ENCODE peak calls at places on chromosomes 4 and X, in ten cellular contexts. L is cardiac muscle cell, Z is sigmoid colon, X is tibial nerve, I is hepatocyte, Q is fibroblast of lung, E is endothelial cell of umbilical vein, M is A549, Y is lung, S is GM23338. O is an unnamed sample.

GRCh38 chr4:32400870-32401269 is 1680.7 kb downstream of the PCDH7 start:
- DNase-seq in Q (no peak), S (no peak), L (no peak), M (no peak), E (no peak), Y (no peak), I (no peak), Z (no peak), X (no peak), O (no peak)

GRCh38 chr4:18733956-18734872 is 712.7 kb upstream of the LCORL start:
- DNase-seq in I (no peak), Y (no peak), Z (no peak), E (no peak), S (no peak), X (no peak), M (no peak), Q (peak), L (peak), O (no peak)

GRCh38 chr4:95124906-95125504 is 367.2 kb downstream of the BMPR1B start:
- DNase-seq in Z (no peak), L (peak), M (peak), Y (no peak), E (peak), X (no peak), S (peak), Q (peak), I (peak), O (no peak)

GRCh38 chr4:150579591-150580234 is 2.2 kb upstream of the MAB21L2 start:
- DNase-seq in M (no peak), Y (no peak), Q (peak), I (peak), S (peak), Z (peak), L (peak), E (no peak), X (no peak), O (no peak)

GRCh38 chr4:117134386-117134785 is 49.0 kb upstream of the TRAM1L1 start:
- DNase-seq in Q (peak), S (peak), Z (no peak), E (peak), M (peak), L (peak), X (no peak), Y (no peak), I (peak), O (no peak)

GRCh38 chr4:161256716-161257115 is 907.1 kb downstream of the FSTL5 start:
- DNase-seq in L (no peak), S (peak), I (peak), X (no peak), Y (no peak), E (peak), Q (no peak), M (peak), Z (no peak), O (no peak)

GRCh38 chr4:15234585-15235126 is 193.2 kb upstream of the C1QTNF7 start:
- DNase-seq in M (no peak), I (peak), Z (no peak), X (no peak), L (no peak), S (no peak), Y (no peak), E (no peak), Q (peak), O (no peak)

GRCh38 chr4:113645771-113646455 is 115.6 kb downstream of the CAMK2D start:
- DNase-seq in Y (peak), X (no peak), E (peak), Q (peak), M (peak), I (peak), L (no peak), S (peak), Z (no peak), O (no peak)

GRCh38 chrX:30302957-30303356 is 6.2 kb downstream of the NR0B1 start:
- DNase-seq in Q (peak), Y (no peak), E (no peak), M (peak), I (no peak), S (no peak), Z (no peak), X (no peak), L (no peak), O (no peak)

GRCh38 chr4:86493460-86493859 is 100.7 kb upstream of the PTPN13 start:
- DNase-seq in M (no peak), I (no peak), L (no peak), X (no peak), S (peak), Z (no peak), Q (peak), E (no peak), Y (no peak), O (no peak)

GRCh38 chrX:119145241-119145653 is 17.6 kb upstream of the KIAA1210 start:
- DNase-seq in Q (peak), Y (no peak), E (no peak), M (peak), S (peak), I (peak), L (peak), Z (no peak), X (no peak), O (no peak)

GRCh38 chr4:30295652-30296051 is 424.5 kb upstream of the PCDH7 start:
- DNase-seq in S (peak), X (no peak), M (no peak), L (no peak), Y (no peak), Z (no peak), I (no peak), E (no peak), Q (no peak), O (no peak)

GRCh38 chr4:56082809-56083208 is 134.1 kb downstream of the CEP135 start:
- DNase-seq in E (no peak), Z (no peak), L (no peak), M (no peak), Y (no peak), X (no peak), S (no peak), Q (no peak), I (no peak), O (no peak)

GRCh38 chr4:8391972-8392371 is 48.6 kb downstream of the ACOX3 start:
- DNase-seq in I (no peak), S (no peak), X (no peak), Y (peak), E (peak), L (no peak), Z (peak), M (no peak), Q (peak), O (no peak)

GRCh38 chrX:70089575-70090297 is 27.5 kb downstream of the OTUD6A start:
- DNase-seq in Z (no peak), I (no peak), Y (no peak), S (no peak), E (peak), M (no peak), L (no peak), Q (peak), X (no peak), O (no peak)

GRCh38 chr4:1604181-1604705 is 79.9 kb downstream of the FAM53A start:
- DNase-seq in L (no peak), M (no peak), S (no peak), Z (peak), Y (no peak), E (no peak), I (no peak), X (no peak), Q (no peak), O (no peak)

GRCh38 chr4:155667538-155668511 is 1.2 kb downstream of the GUCY1A1 start:
- DNase-seq in I (peak), L (peak), S (peak), Q (peak), M (peak), X (no peak), Y (peak), E (peak), Z (peak), O (peak)

GRCh38 chrX:47587091-47587891 is 5.1 kb downstream of the TIMP1 start:
- DNase-seq in Z (no peak), Q (no peak), M (no peak), S (no peak), I (no peak), E (no peak), X (no peak), L (no peak), Y (no peak), O (peak)

GRCh38 chr4:128255906-128256305 is 31.7 kb downstream of the PGRMC2 start:
- DNase-seq in X (no peak), Y (no peak), M (no peak), Q (no peak), L (no peak), E (no peak), Z (no peak), S (no peak), I (no peak), O (no peak)

GRCh38 chr4:76178296-76178695 is 30.1 kb upstream of the NUP54 start:
- DNase-seq in Y (no peak), X (no peak), E (no peak), M (no peak), S (no peak), L (no peak), Z (no peak), Q (no peak), I (no peak), O (no peak)

GRCh38 chr4:174394915-174395314 is 111.2 kb downstream of the CEP44 start:
- DNase-seq in X (no peak), S (no peak), Z (no peak), I (no peak), L (no peak), Y (no peak), M (peak), Q (peak), E (no peak), O (no peak)

GRCh38 chr4:146381263-146381872 is 140.4 kb downstream of the SLC10A7 start:
- DNase-seq in M (no peak), I (no peak), S (peak), Z (no peak), Y (no peak), E (peak), L (no peak), Q (no peak), X (no peak), O (no peak)

GRCh38 chr4:77146426-77147399 is 10.3 kb upstream of the CCNG2 start:
- DNase-seq in Q (no peak), S (no peak), Z (no peak), Y (no peak), L (no peak), E (peak), M (peak), X (no peak), I (peak), O (no peak)

GRCh38 chr4:166092797-166093196 is 219.8 kb downstream of the TLL1 start:
- DNase-seq in Y (no peak), S (no peak), Z (no peak), E (no peak), Q (no peak), X (no peak), M (no peak), L (no peak), I (peak), O (no peak)

GRCh38 chr4:8281519-8282133 is 12.1 kb downstream of the HTRA3 start:
- DNase-seq in Z (peak), I (no peak), Q (peak), X (peak), M (no peak), S (no peak), L (no peak), Y (no peak), E (no peak), O (no peak)

GRCh38 chrX:11968991-11969390 is 169.3 kb upstream of the FRMPD4 start:
- DNase-seq in L (no peak), E (no peak), X (no peak), Z (no peak), Q (peak), M (peak), S (no peak), I (no peak), Y (no peak), O (no peak)

GRCh38 chr4:78441786-78442185 is 109.8 kb upstream of the ANXA3 start:
- DNase-seq in Y (no peak), M (no peak), L (no peak), Z (no peak), E (no peak), Q (no peak), X (no peak), I (no peak), S (no peak), O (no peak)

GRCh38 chr4:2793920-2794706 is 1.2 kb downstream of the SH3BP2 start:
- DNase-seq in L (no peak), E (peak), M (peak), Z (peak), S (no peak), X (peak), Q (peak), Y (no peak), I (peak), O (peak)

GRCh38 chrX:131136776-131137175 is 78.6 kb downstream of the ARHGAP36 start:
- DNase-seq in Q (no peak), E (no peak), Z (no peak), Y (no peak), X (no peak), L (no peak), S (no peak), M (no peak), I (no peak), O (no peak)

GRCh38 chr4:86220137-86220536 is 139.7 kb downstream of the MAPK10 start:
- DNase-seq in L (no peak), E (peak), M (peak), X (no peak), S (no peak), Y (no peak), Q (peak), Z (no peak), I (no peak), O (no peak)

GRCh38 chr4:41538017-41538733 is at the start of gene LIMCH1:
- DNase-seq in L (peak), Y (peak), E (no peak), Q (peak), M (peak), X (peak), Z (peak), S (peak), I (no peak), O (peak)

GRCh38 chr4:41418444-41418843 is 119.5 kb upstream of the LIMCH1 start:
- DNase-seq in E (no peak), Y (no peak), L (peak), Q (peak), Z (peak), S (peak), M (no peak), I (no peak), X (no peak), O (peak)

GRCh38 chrX:150730719-150731118 is 37.5 kb downstream of the MTMR1 start:
- DNase-seq in Q (peak), E (no peak), M (no peak), Y (no peak), L (no peak), I (no peak), Z (no peak), S (no peak), X (no peak), O (no peak)

GRCh38 chr4:7110546-7110945 is 42.7 kb upstream of the GRPEL1 start:
- DNase-seq in Q (no peak), M (no peak), E (no peak), Y (no peak), S (no peak), I (no peak), L (no peak), Z (no peak), X (no peak), O (no peak)

GRCh38 chr4:123315617-123316016 is 81.0 kb upstream of the SPRY1 start:
- DNase-seq in M (no peak), E (no peak), Q (no peak), S (no peak), L (no peak), Y (no peak), X (no peak), Z (no peak), I (no peak), O (no peak)

GRCh38 chr4:165095291-165095690 is 17.4 kb downstream of the TMEM192 start:
- DNase-seq in X (no peak), Y (no peak), S (peak), E (no peak), I (no peak), L (no peak), Z (no peak), M (no peak), Q (no peak), O (no peak)

GRCh38 chr4:123349401-123350190 is 47.0 kb upstream of the SPRY1 start:
- DNase-seq in M (no peak), Y (no peak), X (no peak), Z (no peak), L (no peak), Q (no peak), S (no peak), E (no peak), I (peak), O (no peak)

GRCh38 chr4:25873632-25874129 is 10.9 kb upstream of the SEL1L3 start:
- DNase-seq in L (no peak), M (no peak), I (no peak), Q (no peak), Y (no peak), Z (no peak), S (no peak), X (no peak), E (no peak), O (no peak)
- TF ChIP-seq CTCF in L (no peak), M (no peak), I (no peak), Q (no peak), Y (no peak), Z (no peak), S (no peak), X (no peak), E (no peak), O (no peak)

GRCh38 chr4:22987861-22988260 is 295.1 kb downstream of the GBA3 start:
- DNase-seq in L (no peak), E (no peak), Q (peak), I (no peak), M (peak), Z (no peak), Y (no peak), X (no peak), S (no peak), O (no peak)

GRCh38 chr4:22984390-22984789 is 291.7 kb downstream of the GBA3 start:
- DNase-seq in L (no peak), E (no peak), X (no peak), I (no peak), Y (no peak), M (no peak), Q (no peak), Z (no peak), S (no peak), O (no peak)

GRCh38 chr4:22986262-22986661 is 293.5 kb downstream of the GBA3 start:
- DNase-seq in I (no peak), X (no peak), L (no peak), Y (no peak), M (no peak), S (no peak), E (no peak), Q (no peak), Z (no peak), O (no peak)

GRCh38 chr4:22988526-22988925 is 295.8 kb downstream of the GBA3 start:
- DNase-seq in L (no peak), X (no peak), Z (no peak), E (no peak), I (no peak), M (no peak), Q (no peak), S (no peak), Y (no peak), O (no peak)

GRCh38 chr4:22986881-22987280 is 294.1 kb downstream of the GBA3 start:
- DNase-seq in Q (no peak), S (no peak), E (no peak), M (no peak), X (no peak), I (no peak), Y (no peak), L (no peak), Z (no peak), O (no peak)
- H3K27ac ChIP-seq in Q (no peak), S (no peak), E (no peak), M (peak), X (no peak), I (no peak), Y (no peak), L (no peak), Z (no peak), O (no peak)

DNA sequence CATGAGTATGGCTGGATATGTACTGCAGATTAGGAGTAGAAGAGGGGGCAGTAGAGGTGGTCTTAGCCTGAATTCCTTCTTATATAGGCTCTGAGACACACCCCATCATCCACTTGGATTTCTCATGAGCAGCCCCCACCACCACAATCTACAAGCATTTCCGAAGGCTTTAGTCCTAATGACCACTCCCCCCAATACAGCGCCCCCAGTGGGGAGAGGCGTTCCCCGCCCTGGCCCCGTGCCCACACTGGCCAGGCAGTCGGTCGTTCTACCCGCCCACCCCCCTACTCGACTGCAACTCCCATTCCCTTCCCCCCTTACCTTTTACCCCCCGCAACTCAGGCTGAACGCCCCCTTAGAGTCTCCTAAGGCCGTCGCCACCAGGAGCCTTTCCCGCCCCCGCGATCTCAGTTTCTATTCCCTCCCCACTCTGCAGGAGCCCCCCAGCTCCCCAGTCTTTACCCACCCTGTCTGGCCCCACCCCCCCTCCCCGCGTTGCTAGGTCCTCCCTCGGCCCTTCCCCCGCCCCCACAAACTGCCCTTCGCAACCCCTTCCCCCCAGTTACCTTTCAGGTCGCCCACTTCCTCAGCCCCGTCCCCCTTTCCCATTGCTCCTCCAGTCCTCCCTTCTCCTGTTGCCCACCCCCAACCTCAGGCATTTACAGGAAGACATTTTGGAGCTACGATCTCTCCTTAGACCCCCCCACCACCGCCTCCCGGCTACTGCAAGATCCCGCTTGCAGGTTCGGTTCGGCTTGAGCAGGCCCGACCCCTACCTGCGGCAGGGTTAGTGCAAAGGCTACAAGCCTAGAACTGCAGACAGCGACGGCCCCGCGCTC is 468 bp downstream of the ZMYM3 start:
- DNase-seq in S (peak), M (peak), I (peak), Q (peak), E (peak), X (no peak), Y (no peak), Z (no peak), L (peak), O (no peak)
- TF ChIP-seq CTCF in S (peak), M (peak), I (peak), Q (peak), E (peak), X (peak), Y (no peak), Z (peak), L (peak), O (peak)

DNA sequence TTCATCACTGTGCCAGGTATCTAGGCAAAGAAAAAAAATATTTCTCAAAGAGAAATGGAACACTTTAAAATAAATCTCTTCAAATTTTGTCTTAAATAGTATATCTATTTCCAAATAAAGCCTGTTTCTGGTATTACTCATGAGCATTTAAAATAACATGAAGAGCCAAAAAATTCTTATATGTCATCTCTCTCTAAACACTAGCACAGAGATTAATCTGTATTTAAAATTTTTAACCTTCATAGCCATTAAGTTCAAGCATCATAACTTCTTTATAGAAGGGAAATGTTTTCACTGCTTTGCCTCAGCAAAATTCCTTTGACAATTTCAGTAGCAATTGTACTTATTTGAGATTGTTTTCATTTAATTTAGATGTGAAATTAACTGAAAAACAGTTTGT is 5.1 kb upstream of the CORIN start:
- DNase-seq in Y (no peak), Z (no peak), I (no peak), X (no peak), E (no peak), Q (peak), S (no peak), L (no peak), M (no peak), O (no peak)
- H3K27ac ChIP-seq in Y (no peak), Z (no peak), I (no peak), X (no peak), E (no peak), Q (no peak), S (no peak), L (no peak), M (no peak), O (no peak)

DNA sequence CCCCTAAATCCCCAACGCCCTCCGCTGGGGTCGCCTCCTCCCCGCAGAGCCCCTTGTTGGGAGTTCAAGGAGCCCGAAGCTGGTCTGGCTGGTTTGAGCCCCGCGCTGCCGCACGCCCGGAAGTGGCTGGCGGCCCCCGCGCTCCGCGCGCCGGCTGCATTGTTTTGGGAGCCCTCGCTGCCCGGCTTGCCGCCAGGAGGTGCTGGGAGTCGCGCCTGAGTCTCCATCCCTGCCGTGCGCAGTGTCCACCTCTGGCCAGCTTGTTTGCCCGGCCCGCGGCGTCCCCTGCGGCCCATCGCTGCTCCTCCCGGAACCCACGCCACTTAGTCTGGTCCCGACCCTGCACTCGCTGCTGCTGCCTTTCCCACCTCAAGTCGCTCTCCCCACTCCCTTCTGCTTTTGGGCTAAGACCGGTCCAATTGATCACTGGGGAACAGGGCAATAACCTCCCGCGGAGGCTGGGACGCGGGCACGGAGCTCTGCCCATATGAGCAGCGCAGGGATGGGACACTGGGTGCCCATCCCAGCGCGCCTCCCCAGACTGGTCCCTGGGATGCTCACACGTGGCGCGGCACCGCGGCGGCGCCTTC is 2.2 kb upstream of the SFRP2 start:
- DNase-seq in L (peak), E (no peak), S (peak), X (peak), Q (no peak), Y (no peak), I (peak), Z (peak), M (peak), O (no peak)
- TF ChIP-seq CTCF in L (peak), E (no peak), S (peak), X (no peak), Q (no peak), Y (no peak), I (peak), Z (no peak), M (no peak), O (no peak)

GRCh38 chrX:40103565-40104323 is 6.0 kb upstream of the BCOR start:
- DNase-seq in Q (no peak), Z (no peak), I (peak), X (no peak), L (no peak), M (no peak), S (no peak), Y (no peak), E (no peak), O (no peak)
- H3K27ac ChIP-seq in Q (no peak), Z (no peak), I (peak), X (no peak), L (no peak), M (no peak), S (no peak), Y (no peak), E (no peak), O (peak)